ENCODE peak calls at places on chromosomes 6 and 20, in eight cellular contexts. W is activated gamma-delta T cell treated with anti-CD3 and anti-CD28 coated beads, Interleukin-2, amount 50 U/mL, for 16 hours; G is DMS 273 treated with DMSO at 0.1 percent for 48 hours; L is stimulated activated CD4-positive, alpha-beta T cell treated with anti-CD3 and anti-CD28 coated beads, Interleukin-1b, Interleukin-23, amount 100 ng/mL, for 4 hours; R is fibroblast of pulmonary artery; M is AG08395; E is CD4-positive, alpha-beta T cell; D is NCI-H446. C is an unnamed sample.

GRCh38 chr6:159061805-159062563 is 17.2 kb upstream of the TAGAP start:
- DNase-seq in D (no peak), L (no peak), R (no peak), W (no peak), M (no peak), G (no peak), E (peak), C (no peak)

GRCh38 chr20:16865406-16865805 is 117.2 kb downstream of the OTOR start:
- DNase-seq in D (no peak), W (no peak), R (no peak), E (no peak), G (no peak), M (no peak), L (no peak), C (no peak)

GRCh38 chr20:8578191-8578690 is 446.2 kb downstream of the PLCB1 start:
- DNase-seq in W (no peak), M (no peak), E (no peak), G (no peak), R (no peak), L (no peak), D (no peak), C (no peak)

GRCh38 chr6:168049681-168050224 is 29.3 kb downstream of the FRMD1 start:
- DNase-seq in E (no peak), R (no peak), M (no peak), D (no peak), W (no peak), G (no peak), L (no peak), C (no peak)

GRCh38 chr6:41767112-41767946 is 12.4 kb downstream of the FRS3 start:
- DNase-seq in M (peak), G (no peak), D (no peak), E (no peak), W (no peak), R (peak), L (no peak), C (no peak)

GRCh38 chr6:4687989-4688947 is 87.9 kb upstream of the CDYL start:
- DNase-seq in G (no peak), D (no peak), W (no peak), L (no peak), R (peak), M (peak), E (no peak), C (no peak)

GRCh38 chr6:110039996-110040383 is 61.9 kb downstream of the GPR6 start:
- DNase-seq in W (peak), G (peak), E (peak), M (no peak), L (peak), D (no peak), R (peak), C (no peak)

GRCh38 chr20:5864873-5865582 is 85.3 kb downstream of the TRMT6 start:
- DNase-seq in G (no peak), W (no peak), D (no peak), M (peak), E (peak), L (no peak), R (peak), C (peak)

GRCh38 chr6:108408453-108408852 is 113.6 kb downstream of the AFG1L start:
- DNase-seq in M (no peak), G (no peak), W (no peak), L (no peak), E (no peak), D (no peak), R (peak), C (no peak)

GRCh38 chr6:92777146-92777740 is 642.1 kb downstream of the EPHA7 start:
- DNase-seq in D (peak), W (no peak), E (no peak), M (no peak), R (peak), G (no peak), L (no peak), C (no peak)

GRCh38 chr20:48131581-48131980 is 346.3 kb upstream of the SULF2 start:
- DNase-seq in L (no peak), D (peak), W (no peak), M (peak), R (peak), E (no peak), G (no peak), C (no peak)

GRCh38 chr6:75171581-75172360 is 34.1 kb downstream of the COL12A1 start:
- DNase-seq in W (no peak), G (no peak), E (no peak), R (peak), L (no peak), D (no peak), M (no peak), C (no peak)

GRCh38 chr6:36914227-36914794 is 28.6 kb downstream of the C6orf89 start:
- DNase-seq in W (no peak), D (no peak), G (no peak), E (no peak), M (peak), L (no peak), R (peak), C (peak)

GRCh38 chr6:169918239-169918953 is 167.0 kb downstream of the ERMARD start:
- DNase-seq in M (no peak), L (no peak), E (no peak), R (no peak), W (no peak), D (no peak), G (no peak), C (no peak)

GRCh38 chr6:80132942-80133517 is 26.6 kb downstream of the BCKDHB start:
- DNase-seq in G (peak), R (peak), D (peak), M (peak), L (peak), W (no peak), E (peak), C (no peak)

GRCh38 chr6:130760006-130760405 is 67.2 kb upstream of the SMLR1 start:
- DNase-seq in G (no peak), M (peak), L (no peak), E (no peak), R (peak), W (no peak), D (no peak), C (no peak)